ENCODE peak calls at places on chromosomes 12 and 14, in five cellular contexts. R is GM20000, P is cardiac fibroblast, O is A172, U is mammary epithelial cell. W is an unnamed sample.

GRCh38 chr14:100416921-100417451 is 93.8 kb downstream of the SLC25A47 start:
- DNase-seq in R (no peak), P (peak), O (peak), U (peak), W (no peak)

GRCh38 chr14:29741909-29742401 is 185.7 kb downstream of the PRKD1 start:
- DNase-seq in R (no peak), P (peak), O (peak), U (no peak), W (no peak)

GRCh38 chr12:108234155-108234554 is 105.0 kb downstream of the CMKLR1 start:
- DNase-seq in R (peak), P (peak), O (no peak), U (no peak), W (no peak)

GRCh38 chr12:118046430-118046829 is 14.5 kb downstream of the WSB2 start:
- DNase-seq in R (no peak), P (no peak), O (no peak), U (no peak), W (no peak)

GRCh38 chr12:127810026-127810425 is 456.9 kb upstream of the TMEM132C start:
- DNase-seq in R (no peak), P (peak), O (peak), U (no peak), W (no peak)

GRCh38 chr14:51328089-51328941 is 88.3 kb downstream of the TMX1 start:
- DNase-seq in R (no peak), P (peak), O (peak), U (peak), W (no peak)

GRCh38 chr12:14394317-14395058 is 29.0 kb downstream of the ATF7IP start:
- DNase-seq in R (peak), P (peak), O (peak), U (peak), W (peak)

GRCh38 chr12:108479364-108480070 is 35.6 kb upstream of the FICD start:
- DNase-seq in R (no peak), P (no peak), O (no peak), U (no peak), W (no peak)

GRCh38 chr14:91290986-91291385 is 46.5 kb upstream of the GPR68 start:
- DNase-seq in R (no peak), P (no peak), O (no peak), U (no peak), W (no peak)

GRCh38 chr12:16012086-16012485 is 101.0 kb downstream of the DERA start:
- DNase-seq in R (no peak), P (peak), O (no peak), U (no peak), W (no peak)

W was measured in GM12878.